ENCODE peak calls at places on chromosomes 12 and 14, in four cellular contexts. One of them, this sample, is unnamed.

GRCh38 chr14:83548061-83548839 is 1981.7 kb upstream of the FLRT2 start:
- DNase-seq in H7: no peak
- DNase-seq in GM12865: no peak
- DNase-seq in GM23248: no peak
- DNase-seq in this sample: no peak

GRCh38 chr12:21795648-21796328 is 21.3 kb upstream of the KCNJ8 start:
- DNase-seq in H7: no peak
- DNase-seq in GM23248: no peak
- DNase-seq in GM12865: no peak
- DNase-seq in this sample: no peak

GRCh38 chr14:37369446-37369845 is 171.7 kb downstream of the MIPOL1 start:
- DNase-seq in GM12865: no peak
- DNase-seq in H7: no peak
- DNase-seq in GM23248: no peak
- DNase-seq in this sample: no peak

GRCh38 chr14:38108681-38109080 is 99.0 kb upstream of the SSTR1 start:
- DNase-seq in H7: no peak
- DNase-seq in GM12865: no peak
- DNase-seq in GM23248: peak
- DNase-seq in this sample: no peak

GRCh38 chr12:100127766-100128508 is 14.7 kb downstream of the BLTP3B start:
- DNase-seq in GM23248: peak
- DNase-seq in H7: no peak
- DNase-seq in GM12865: no peak
- DNase-seq in this sample: peak

GRCh38 chr12:49599961-49600360 is 5.5 kb downstream of the FAM186B start:
- DNase-seq in GM12865: no peak
- DNase-seq in GM23248: no peak
- DNase-seq in H7: no peak
- DNase-seq in this sample: no peak

GRCh38 chr14:102498005-102498677 is 11.4 kb downstream of the ANKRD9 start:
- DNase-seq in GM23248: no peak
- DNase-seq in GM12865: no peak
- DNase-seq in H7: peak
- DNase-seq in this sample: no peak

GRCh38 chr12:25054783-25055144 is 105.9 kb upstream of the BCAT1 start:
- DNase-seq in GM23248: peak
- DNase-seq in GM12865: peak
- DNase-seq in H7: no peak
- DNase-seq in this sample: no peak

GRCh38 chr12:109542014-109542413 is 31.3 kb downstream of the MMAB start:
- DNase-seq in GM12865: no peak
- DNase-seq in GM23248: peak
- DNase-seq in H7: no peak
- DNase-seq in this sample: no peak

GRCh38 chr12:108271951-108272729 is 67.0 kb downstream of the CMKLR1 start:
- DNase-seq in H7: no peak
- DNase-seq in GM12865: no peak
- DNase-seq in GM23248: no peak
- DNase-seq in this sample: no peak

GRCh38 chr14:35374273-35374681 is 30.3 kb downstream of the NFKBIA start:
- DNase-seq in H7: no peak
- DNase-seq in GM23248: peak
- DNase-seq in GM12865: no peak
- DNase-seq in this sample: no peak

GRCh38 chr14:69081271-69081670 is 71.6 kb downstream of the DCAF5 start:
- DNase-seq in GM23248: no peak
- DNase-seq in GM12865: no peak
- DNase-seq in H7: no peak
- DNase-seq in this sample: no peak

GRCh38 chr12:79527498-79527897 is 163.3 kb downstream of the PAWR start:
- DNase-seq in GM12865: no peak
- DNase-seq in H7: no peak
- DNase-seq in GM23248: peak
- DNase-seq in this sample: no peak

GRCh38 chr12:103858953-103859601 is 18.0 kb upstream of the NT5DC3 start:
- DNase-seq in GM12865: no peak
- DNase-seq in GM23248: peak
- DNase-seq in H7: no peak
- DNase-seq in this sample: no peak

GRCh38 chr14:80942158-80942738 is 710 bp upstream of the CEP128 start:
- DNase-seq in H7: no peak
- DNase-seq in GM12865: no peak
- DNase-seq in GM23248: no peak
- DNase-seq in this sample: no peak
- H3K4me3 ChIP-seq in H7: peak
- H3K4me3 ChIP-seq in GM12865: peak
- H3K4me3 ChIP-seq in GM23248: peak
- H3K4me3 ChIP-seq in this sample: peak

GRCh38 chr14:61401461-61401860 is 80.1 kb downstream of the PRKCH start:
- DNase-seq in GM12865: no peak
- DNase-seq in H7: no peak
- DNase-seq in GM23248: no peak
- DNase-seq in this sample: no peak
- H3K4me3 ChIP-seq in GM12865: no peak
- H3K4me3 ChIP-seq in H7: no peak
- H3K4me3 ChIP-seq in GM23248: no peak
- H3K4me3 ChIP-seq in this sample: no peak

GRCh38 chr12:95220726-95221125 is 3.1 kb downstream of the VEZT start:
- DNase-seq in GM12865: no peak
- DNase-seq in GM23248: no peak
- DNase-seq in H7: no peak
- DNase-seq in this sample: no peak
- H3K4me3 ChIP-seq in GM12865: no peak
- H3K4me3 ChIP-seq in GM23248: no peak
- H3K4me3 ChIP-seq in H7: no peak
- H3K4me3 ChIP-seq in this sample: no peak

GRCh38 chr12:92702754-92703679 is at the start of gene PLEKHG7:
- DNase-seq in GM12865: peak
- DNase-seq in H7: no peak
- DNase-seq in GM23248: no peak
- DNase-seq in this sample: no peak
- H3K4me3 ChIP-seq in GM12865: peak
- H3K4me3 ChIP-seq in H7: no peak
- H3K4me3 ChIP-seq in GM23248: no peak
- H3K4me3 ChIP-seq in this sample: no peak

GRCh38 chr14:58730793-58731464 is 93.2 kb downstream of the DACT1 start:
- DNase-seq in GM12865: no peak
- DNase-seq in H7: no peak
- DNase-seq in GM23248: peak
- DNase-seq in this sample: no peak
- H3K4me3 ChIP-seq in GM12865: no peak
- H3K4me3 ChIP-seq in H7: no peak
- H3K4me3 ChIP-seq in GM23248: peak
- H3K4me3 ChIP-seq in this sample: no peak

GRCh38 chr14:21302013-21302857 is 22.4 kb downstream of the RPGRIP1 start:
- DNase-seq in GM12865: peak
- DNase-seq in H7: no peak
- DNase-seq in GM23248: no peak
- DNase-seq in this sample: no peak

GRCh38 chr14:21298358-21298757 is 18.5 kb downstream of the RPGRIP1 start:
- DNase-seq in H7: no peak
- DNase-seq in GM12865: no peak
- DNase-seq in GM23248: no peak
- DNase-seq in this sample: no peak

GRCh38 chr14:21299562-21300130 is 19.8 kb downstream of the RPGRIP1 start:
- DNase-seq in H7: no peak
- DNase-seq in GM12865: no peak
- DNase-seq in GM23248: no peak
- DNase-seq in this sample: no peak

DNA sequence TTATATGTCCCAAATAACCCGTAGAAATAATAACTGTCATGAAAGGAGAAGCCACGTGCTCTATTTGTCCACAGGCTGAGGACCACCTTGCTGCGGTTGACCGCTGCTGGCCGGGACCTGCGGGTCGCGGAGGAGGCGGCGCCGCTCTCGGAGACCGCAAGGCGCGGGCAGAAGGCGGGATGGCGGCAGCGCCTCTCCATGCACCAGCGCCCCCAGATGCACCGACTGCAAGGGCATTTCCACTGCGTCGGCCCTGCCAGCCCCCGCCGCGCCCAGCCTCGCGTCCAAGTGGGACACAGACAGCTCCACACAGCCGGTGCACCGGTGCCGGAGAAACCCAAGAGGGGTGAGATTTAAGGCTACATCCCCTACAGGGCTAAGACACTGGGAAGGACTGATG is 21.0 kb downstream of the RPGRIP1 start:
- DNase-seq in GM23248: peak
- DNase-seq in GM12865: peak
- DNase-seq in H7: peak
- DNase-seq in this sample: no peak
- H3K4me3 ChIP-seq in GM23248: peak
- H3K4me3 ChIP-seq in GM12865: peak
- H3K4me3 ChIP-seq in H7: peak
- H3K4me3 ChIP-seq in this sample: no peak

GRCh38 chr12:113348849-113349536 is 9.4 kb upstream of the PLBD2 start:
- DNase-seq in GM12865: no peak
- DNase-seq in GM23248: no peak
- DNase-seq in H7: peak
- DNase-seq in this sample: no peak
- H3K4me3 ChIP-seq in GM12865: no peak
- H3K4me3 ChIP-seq in GM23248: no peak
- H3K4me3 ChIP-seq in H7: no peak
- H3K4me3 ChIP-seq in this sample: no peak

DNA sequence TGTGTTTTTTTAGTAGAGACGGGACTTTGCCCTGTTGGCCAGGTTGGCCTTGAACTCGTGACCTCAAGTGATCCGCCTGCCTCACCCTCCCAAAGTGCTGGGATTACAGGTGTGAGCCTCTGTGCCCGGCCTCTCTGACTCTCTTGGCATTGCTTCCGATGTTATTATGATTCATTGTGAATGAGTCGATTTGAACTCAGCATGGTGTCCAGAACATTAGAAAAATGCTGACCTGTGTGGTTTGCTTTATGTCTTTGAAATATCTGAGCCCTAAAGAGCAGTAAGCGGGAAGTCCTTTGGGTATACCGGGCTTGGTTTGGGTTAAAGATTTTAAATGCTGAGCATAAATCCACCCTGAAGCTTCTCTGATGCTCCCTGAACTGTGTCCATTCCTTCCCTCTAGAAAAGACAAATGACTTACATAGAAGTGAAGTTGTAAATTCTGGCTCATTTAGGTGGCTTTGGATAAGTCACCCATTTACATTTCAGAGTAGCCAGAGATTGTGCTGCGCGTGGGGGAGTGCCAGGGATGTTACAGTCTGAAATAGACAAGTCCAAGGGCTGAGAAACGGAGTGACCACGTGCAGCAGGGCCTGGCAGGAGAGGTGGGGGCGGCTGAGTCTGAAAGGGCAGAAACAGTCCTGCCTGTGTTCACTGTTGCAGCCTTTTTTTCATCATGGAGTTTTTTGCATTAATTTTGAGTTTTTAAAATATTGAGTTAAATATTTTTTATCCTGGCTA is 39.6 kb downstream of the SLC15A4 start:
- DNase-seq in H7: no peak
- DNase-seq in GM12865: no peak
- DNase-seq in GM23248: peak
- DNase-seq in this sample: no peak
- H3K4me3 ChIP-seq in H7: no peak
- H3K4me3 ChIP-seq in GM12865: no peak
- H3K4me3 ChIP-seq in GM23248: no peak
- H3K4me3 ChIP-seq in this sample: no peak